ENCODE peak calls at places on chromosomes 5 and 9, in ten cellular contexts. N is RKO; C is stimulated activated naive B cell treated with anti-CD40 and anti-IgM and Interleukin-4, amounts not matched to agents 10 μg/mL and 1 μg/mL and 100 μg/mL, for 72 hours; T is mucosa of descending colon; B is activated CD4-positive, alpha-beta T cell treated with anti-CD3 and anti-CD28 coated beads, Interleukin-2, amount 10 ng/mL, durations not matched to agents 7 days and 5 days; Z is activated effector memory CD4-positive, alpha-beta T cell treated with Interleukin-2 at 50 U/mL for 16 hours; X is activated CD4-positive, CD25-positive, alpha-beta regulatory T cell; P is NCI-H748 treated with DMSO at 0.1 percent for 48 hours; L is cardiac fibroblast; U is amniotic stem cell. Y is an unnamed sample.

GRCh38 chr5:97044057-97044456 is 98.4 kb downstream of the LIX1 start:
- DNase-seq in C (no peak), T (peak; percentile 65), B (no peak), P (no peak), U (no peak), N (peak; percentile 21), L (peak; percentile 32), Z (no peak), X (no peak), Y (peak; percentile 11)

GRCh38 chr9:121824651-121825480 is 173.4 kb downstream of the DAB2IP start:
- DNase-seq in L (no peak), B (no peak), C (no peak), X (no peak), P (no peak), T (no peak), N (no peak), U (no peak), Z (no peak), Y (no peak)

GRCh38 chr9:129665008-129665771 is at the start of gene PRRX2:
- DNase-seq in P (no peak), T (no peak), C (no peak), U (no peak), B (peak; percentile 31), N (no peak), L (no peak), Z (no peak), X (no peak), Y (peak; percentile 58)

GRCh38 chr9:132030626-132031325 is 48.9 kb downstream of the MED27 start:
- DNase-seq in T (no peak), N (no peak), B (no peak), X (no peak), P (peak; percentile 14), L (no peak), C (no peak), U (no peak), Z (no peak), Y (no peak)

GRCh38 chr5:35884125-35884788 is 27.6 kb downstream of the IL7R start:
- DNase-seq in T (no peak), L (peak; percentile 86), Z (no peak), C (peak; percentile 11), X (no peak), P (no peak), B (no peak), N (peak; percentile 66), U (peak; percentile 32), Y (peak; percentile 64)

GRCh38 chr5:75286211-75286773 is 49.6 kb upstream of the ANKRD31 start:
- DNase-seq in U (no peak), C (no peak), B (no peak), L (no peak), Z (no peak), X (no peak), T (no peak), P (no peak), N (no peak), Y (no peak)

GRCh38 chr5:88999853-89000252 is 116.9 kb upstream of the MEF2C start:
- DNase-seq in P (no peak), Z (no peak), X (no peak), L (no peak), C (no peak), T (no peak), U (no peak), B (no peak), N (no peak), Y (no peak)

GRCh38 chr9:68719847-68720246 is 14.8 kb downstream of the PIP5K1B start:
- DNase-seq in Z (no peak), C (no peak), U (no peak), L (no peak), X (no peak), B (no peak), P (no peak), T (no peak), N (no peak), Y (no peak)

GRCh38 chr5:40879163-40879942 is 29.9 kb upstream of the C7 start:
- DNase-seq in U (peak; percentile 3), B (no peak), N (peak; percentile 70), Z (no peak), X (no peak), C (no peak), L (peak; percentile 60), T (no peak), P (peak; percentile 82), Y (peak; percentile 63)

GRCh38 chr5:135705230-135705631 is 126.4 kb upstream of the CXCL14 start:
- DNase-seq in L (peak; percentile 2), N (peak; percentile 26), U (no peak), C (no peak), X (no peak), Z (no peak), P (no peak), T (no peak), B (no peak), Y (peak; percentile 19)

GRCh38 chr5:172530406-172530805 is 76.1 kb upstream of the SH3PXD2B start:
- DNase-seq in P (no peak), Z (no peak), N (no peak), C (no peak), T (no peak), L (no peak), U (no peak), B (no peak), X (no peak), Y (no peak)

GRCh38 chr9:4143951-4144717 is 155.7 kb downstream of the GLIS3 start:
- DNase-seq in C (no peak), T (no peak), U (no peak), B (no peak), Z (no peak), P (no peak), X (no peak), L (peak; percentile 79), N (no peak), Y (peak; percentile 62)

GRCh38 chr5:176405656-176406435 is 10.5 kb downstream of the CLTB start:
- DNase-seq in Z (no peak), L (no peak), B (no peak), T (peak; percentile 65), C (no peak), P (no peak), N (no peak), X (no peak), U (no peak), Y (no peak)

GRCh38 chr5:39758426-39758825 is 333.6 kb upstream of the DAB2 start:
- DNase-seq in T (no peak), B (no peak), Z (no peak), C (no peak), L (no peak), N (no peak), X (no peak), U (no peak), P (no peak), Y (no peak)

GRCh38 chr9:18549772-18550171 is 75.8 kb downstream of the ADAMTSL1 start:
- DNase-seq in U (no peak), T (no peak), Z (no peak), C (no peak), L (no peak), B (no peak), X (no peak), P (no peak), N (no peak), Y (no peak)

Y was measured in fibroblast of the aortic adventitia.